ENCODE peak calls at places on chromosomes 5 and 9, in four cellular contexts. E is K562, G is HepG2, X is GM12878. V is an unnamed sample.

GRCh38 chr5:180611140-180611850 is 20.0 kb upstream of the SCGB3A1 start:
- DNase-seq in E (peak; percentile 73), X (no peak), G (peak; percentile 70), V (peak; percentile 50)

GRCh38 chr9:95854386-95855015 is 21.0 kb upstream of the ERCC6L2 start:
- DNase-seq in G (no peak), E (no peak), X (no peak), V (no peak)

GRCh38 chr5:140965905-140966292 is 377 bp upstream of the PCDHAC2 start:
- DNase-seq in X (no peak), E (no peak), G (no peak), V (no peak)

GRCh38 chr9:76049341-76049740 is 158.9 kb downstream of the PCSK5 start:
- DNase-seq in E (no peak), X (no peak), G (no peak), V (no peak)

GRCh38 chr9:104748359-104749031 is 1.0 kb downstream of the NIPSNAP3A start:
- DNase-seq in E (peak; percentile 43), G (peak; percentile 10), X (no peak), V (no peak)

GRCh38 chr5:90022002-90022710 is 387.4 kb downstream of the CETN3 start:
- DNase-seq in X (no peak), E (no peak), G (no peak), V (no peak)

GRCh38 chr5:67093259-67093658 is 103.3 kb downstream of the CD180 start:
- DNase-seq in G (peak; percentile 6), E (no peak), X (no peak), V (no peak)

GRCh38 chr5:98638701-98639100 is 134.8 kb upstream of the RGMB start:
- DNase-seq in E (no peak), X (no peak), G (no peak), V (no peak)

GRCh38 chr5:139392678-139393496 is 2.0 kb downstream of the PROB1 start:
- DNase-seq in X (no peak), G (no peak), E (no peak), V (peak; percentile 88)

GRCh38 chr9:94973491-94973941 is 247.0 kb downstream of the AOPEP start:
- DNase-seq in X (no peak), G (no peak), E (no peak), V (no peak)

DNA sequence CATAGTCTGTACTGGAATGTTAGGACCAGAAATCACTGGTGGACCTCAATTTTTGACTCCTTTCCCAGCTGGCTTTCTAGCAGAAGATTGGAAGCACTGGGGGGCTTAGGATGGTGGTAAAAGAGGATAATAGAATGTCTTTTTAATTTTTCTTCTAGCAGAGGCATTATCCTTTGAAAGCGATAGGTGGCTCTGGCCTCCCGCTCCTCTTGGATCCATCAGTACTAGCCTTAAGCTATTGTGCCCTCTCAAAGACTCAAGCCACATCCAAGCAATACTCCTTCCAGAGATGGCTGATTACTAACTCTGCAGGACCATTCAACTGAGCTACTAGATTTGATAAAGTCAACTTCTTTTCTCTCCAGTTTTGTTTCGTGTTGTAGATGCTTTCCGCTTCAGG is 610.6 kb downstream of the CDH12 start:
- DNase-seq in X (no peak), G (no peak), E (peak; percentile 0), V (peak; percentile 25)
- TF ChIP-seq TCF7 in X (no peak), G (no peak), E (no peak), V (no peak)

GRCh38 chr9:81720450-81721086 is 31.2 kb upstream of the TLE1 start:
- DNase-seq in E (no peak), G (no peak), X (no peak), V (no peak)
- TF ChIP-seq ATF2 in E (no peak), G (no peak), X (no peak), V (no peak)

GRCh38 chr9:125679597-125680189 is 27.3 kb downstream of the MAPKAP1 start:
- DNase-seq in G (no peak), X (no peak), E (no peak), V (no peak)

GRCh38 chr9:125680442-125680841 is 26.6 kb downstream of the MAPKAP1 start:
- DNase-seq in E (no peak), G (no peak), X (no peak), V (no peak)

GRCh38 chr9:125681086-125681622 is 25.9 kb downstream of the MAPKAP1 start:
- DNase-seq in X (no peak), E (no peak), G (peak; percentile 53), V (no peak)

GRCh38 chr9:125674981-125675973 is 31.7 kb downstream of the MAPKAP1 start:
- DNase-seq in G (peak; percentile 51), E (no peak), X (no peak), V (no peak)
- TF ChIP-seq ESRRA in G (no peak), E (no peak), X (no peak), V (no peak)

GRCh38 chr9:121321039-121321503 is 49.0 kb downstream of the STOM start:
- DNase-seq in X (no peak), G (no peak), E (no peak), V (no peak)

GRCh38 chr9:121324316-121324715 is 45.7 kb downstream of the STOM start:
- DNase-seq in E (no peak), X (no peak), G (no peak), V (no peak)

GRCh38 chr9:121322737-121323448 is 47.2 kb downstream of the STOM start:
- DNase-seq in X (no peak), E (no peak), G (no peak), V (no peak)

GRCh38 chr9:121323449-121324151 is 46.5 kb downstream of the STOM start:
- DNase-seq in G (no peak), X (no peak), E (no peak), V (no peak)

GRCh38 chr9:121322037-121322736 is 47.9 kb downstream of the STOM start:
- DNase-seq in G (peak; percentile 99), E (no peak), X (no peak), V (no peak)
- TF ChIP-seq TCF7 in G (peak; percentile 66), E (no peak), X (no peak), V (no peak)

GRCh38 chr9:133735894-133736293 is 2.3 kb downstream of the SARDH start:
- DNase-seq in E (no peak), G (no peak), X (no peak), V (no peak)

GRCh38 chr9:133737774-133738038 is 446 bp downstream of the SARDH start:
- DNase-seq in X (no peak), E (no peak), G (no peak), V (no peak)

GRCh38 chr9:133738806-133739150 is 626 bp upstream of the SARDH start:
- DNase-seq in E (no peak), X (no peak), G (no peak), V (no peak)

GRCh38 chr9:133738039-133738805 is at the start of gene SARDH:
- DNase-seq in X (no peak), G (peak; percentile 77), E (peak; percentile 54), V (peak; percentile 84)

GRCh38 chr9:133737071-133737773 is 930 bp downstream of the SARDH start:
- DNase-seq in E (no peak), G (no peak), X (no peak), V (no peak)
- TF ChIP-seq ATF2 in E (no peak), G (no peak), X (no peak), V (no peak)

GRCh38 chr5:167143726-167144125 is 1147.7 kb upstream of the WWC1 start:
- DNase-seq in E (no peak), G (no peak), X (no peak), V (no peak)

GRCh38 chr5:167152561-167152960 is 1138.9 kb upstream of the WWC1 start:
- DNase-seq in E (no peak), X (no peak), G (no peak), V (no peak)

GRCh38 chr5:167147879-167148278 is 1143.6 kb upstream of the WWC1 start:
- DNase-seq in E (no peak), G (no peak), X (no peak), V (no peak)
- TF ChIP-seq ESRRA in E (no peak), G (no peak), X (no peak), V (no peak)

GRCh38 chr9:87562530-87562929 is 64.9 kb downstream of the DAPK1 start:
- DNase-seq in X (no peak), E (no peak), G (no peak), V (no peak)

GRCh38 chr9:87567566-87567965 is 69.9 kb downstream of the DAPK1 start:
- DNase-seq in E (peak; percentile 28), X (no peak), G (no peak), V (no peak)

GRCh38 chr9:87564111-87564510 is 66.4 kb downstream of the DAPK1 start:
- DNase-seq in G (peak; percentile 17), E (peak; percentile 28), X (no peak), V (no peak)

GRCh38 chr9:87567047-87567446 is 69.4 kb downstream of the DAPK1 start:
- DNase-seq in X (no peak), G (no peak), E (no peak), V (no peak)

DNA sequence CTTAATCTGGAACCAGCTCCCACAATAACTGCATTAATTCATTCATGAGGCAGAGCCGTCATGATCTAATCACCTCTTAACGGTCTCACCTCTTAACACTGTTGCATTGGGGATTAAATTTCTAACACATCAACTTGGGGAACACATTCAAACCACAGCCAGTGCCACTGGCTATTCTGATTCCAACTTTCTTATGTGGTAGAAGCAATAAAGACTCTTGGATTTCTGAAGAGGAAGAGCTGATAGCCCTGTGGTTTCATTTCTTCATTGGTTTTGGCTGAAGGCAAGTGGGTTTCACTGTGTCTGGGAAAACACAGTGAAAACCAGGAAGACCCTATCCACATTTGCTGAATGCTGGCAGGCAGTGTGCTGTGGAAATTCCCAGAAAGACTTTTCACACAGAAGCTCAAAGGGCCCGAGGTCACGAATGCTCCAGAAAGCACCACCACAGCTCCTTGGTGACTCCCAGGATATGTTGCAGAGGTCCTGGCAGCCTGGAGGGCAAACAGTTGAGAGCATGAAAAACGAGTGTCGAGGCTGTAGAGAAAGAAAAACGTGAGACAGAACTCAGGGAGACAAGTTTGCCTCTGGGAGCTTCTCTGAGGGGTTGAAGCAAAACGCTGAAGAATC is 67.2 kb downstream of the DAPK1 start:
- DNase-seq in G (no peak), X (no peak), E (no peak), V (no peak)
- TF ChIP-seq TCF7 in G (no peak), X (no peak), E (no peak), V (no peak)

GRCh38 chr5:55597014-55597981 is 62.5 kb upstream of the PLPP1 start:
- DNase-seq in X (no peak), G (no peak), E (no peak), V (no peak)
- TF ChIP-seq ATF2 in X (no peak), G (no peak), E (no peak), V (no peak)

GRCh38 chr9:29150606-29151005 is 1577.3 kb upstream of the C9orf72 start:
- DNase-seq in G (no peak), X (no peak), E (no peak), V (no peak)
- TF ChIP-seq ESRRA in G (no peak), X (no peak), E (no peak), V (no peak)